ENCODE peak calls at places on chromosome 9, in nine cellular contexts. One of them, this sample, is unnamed.
A peak's percentile ranks its signal among the peaks of the same experiment; 100 is the strongest.

GRCh38 chr9:123305879-123306278 is 37.5 kb upstream of the STRBP start:
- DNase-seq in HFFc6: no peak
- DNase-seq in GM13976: no peak
- DNase-seq in lower lobe of right lung: no peak
- DNase-seq in endothelial cell: no peak
- DNase-seq in astrocyte of the spinal cord: no peak
- DNase-seq in bronchial epithelial cell: no peak
- DNase-seq in neural progenitor cell: no peak
- DNase-seq in adrenal gland: no peak
- DNase-seq in this sample: no peak

GRCh38 chr9:2261421-2262103 is 246.4 kb downstream of the SMARCA2 start:
- DNase-seq in lower lobe of right lung: no peak
- DNase-seq in endothelial cell: no peak
- DNase-seq in astrocyte of the spinal cord: no peak
- DNase-seq in neural progenitor cell: no peak
- DNase-seq in adrenal gland: no peak
- DNase-seq in GM13976: no peak
- DNase-seq in bronchial epithelial cell: peak; percentile 52
- DNase-seq in HFFc6: no peak
- DNase-seq in this sample: no peak

GRCh38 chr9:20040991-20041606 is 252.3 kb upstream of the SLC24A2 start:
- DNase-seq in adrenal gland: no peak
- DNase-seq in endothelial cell: no peak
- DNase-seq in GM13976: no peak
- DNase-seq in astrocyte of the spinal cord: no peak
- DNase-seq in neural progenitor cell: no peak
- DNase-seq in bronchial epithelial cell: no peak
- DNase-seq in lower lobe of right lung: no peak
- DNase-seq in HFFc6: no peak
- DNase-seq in this sample: no peak

GRCh38 chr9:121499427-121500164 is at the start of gene GGTA1:
- DNase-seq in neural progenitor cell: peak; percentile 84
- DNase-seq in HFFc6: peak; percentile 16
- DNase-seq in bronchial epithelial cell: peak; percentile 23
- DNase-seq in endothelial cell: peak; percentile 67
- DNase-seq in astrocyte of the spinal cord: peak; percentile 37
- DNase-seq in GM13976: peak; percentile 72
- DNase-seq in adrenal gland: peak; percentile 71
- DNase-seq in lower lobe of right lung: peak; percentile 78
- DNase-seq in this sample: peak; percentile 72

GRCh38 chr9:127308559-127309429 is 44.2 kb downstream of the GARNL3 start:
- DNase-seq in HFFc6: peak; percentile 15
- DNase-seq in adrenal gland: no peak
- DNase-seq in endothelial cell: no peak
- DNase-seq in bronchial epithelial cell: peak; percentile 65
- DNase-seq in astrocyte of the spinal cord: peak; percentile 20
- DNase-seq in lower lobe of right lung: no peak
- DNase-seq in GM13976: no peak
- DNase-seq in neural progenitor cell: no peak
- DNase-seq in this sample: no peak

GRCh38 chr9:4640027-4640426 is 22.1 kb upstream of the PLPP6 start:
- DNase-seq in HFFc6: no peak
- DNase-seq in endothelial cell: peak; percentile 52
- DNase-seq in GM13976: peak; percentile 32
- DNase-seq in lower lobe of right lung: no peak
- DNase-seq in astrocyte of the spinal cord: peak; percentile 38
- DNase-seq in bronchial epithelial cell: peak; percentile 17
- DNase-seq in neural progenitor cell: peak; percentile 48
- DNase-seq in adrenal gland: peak; percentile 69
- DNase-seq in this sample: peak; percentile 33

GRCh38 chr9:7185612-7186011 is 427.8 kb downstream of the KDM4C start:
- DNase-seq in adrenal gland: no peak
- DNase-seq in GM13976: no peak
- DNase-seq in HFFc6: peak; percentile 75
- DNase-seq in bronchial epithelial cell: peak; percentile 92
- DNase-seq in endothelial cell: no peak
- DNase-seq in lower lobe of right lung: no peak
- DNase-seq in astrocyte of the spinal cord: peak; percentile 92
- DNase-seq in neural progenitor cell: peak; percentile 23
- DNase-seq in this sample: no peak

GRCh38 chr9:108271646-108272349 is 584.0 kb downstream of the ACTL7B start:
- DNase-seq in bronchial epithelial cell: peak; percentile 64
- DNase-seq in endothelial cell: no peak
- DNase-seq in neural progenitor cell: peak; percentile 49
- DNase-seq in astrocyte of the spinal cord: peak; percentile 89
- DNase-seq in lower lobe of right lung: no peak
- DNase-seq in adrenal gland: peak; percentile 56
- DNase-seq in GM13976: no peak
- DNase-seq in HFFc6: peak; percentile 52
- DNase-seq in this sample: peak; percentile 9

GRCh38 chr9:126625329-126626116 is 11.8 kb downstream of the LMX1B start:
- DNase-seq in endothelial cell: no peak
- DNase-seq in GM13976: peak; percentile 53
- DNase-seq in bronchial epithelial cell: no peak
- DNase-seq in HFFc6: no peak
- DNase-seq in lower lobe of right lung: no peak
- DNase-seq in astrocyte of the spinal cord: no peak
- DNase-seq in adrenal gland: no peak
- DNase-seq in neural progenitor cell: peak; percentile 88
- DNase-seq in this sample: peak; percentile 66

GRCh38 chr9:89690334-89690912 is 85.6 kb downstream of the GADD45G start:
- DNase-seq in lower lobe of right lung: no peak
- DNase-seq in endothelial cell: no peak
- DNase-seq in bronchial epithelial cell: peak; percentile 13
- DNase-seq in GM13976: peak; percentile 66
- DNase-seq in astrocyte of the spinal cord: no peak
- DNase-seq in neural progenitor cell: no peak
- DNase-seq in HFFc6: no peak
- DNase-seq in adrenal gland: no peak
- DNase-seq in this sample: no peak

GRCh38 chr9:135588886-135589595 is 27.5 kb downstream of the PAEP start:
- DNase-seq in lower lobe of right lung: no peak
- DNase-seq in neural progenitor cell: no peak
- DNase-seq in astrocyte of the spinal cord: no peak
- DNase-seq in GM13976: peak; percentile 34
- DNase-seq in endothelial cell: no peak
- DNase-seq in HFFc6: no peak
- DNase-seq in bronchial epithelial cell: no peak
- DNase-seq in adrenal gland: peak; percentile 42
- DNase-seq in this sample: no peak

GRCh38 chr9:132350861-132351315 is 3.9 kb downstream of the SETX start:
- DNase-seq in GM13976: peak; percentile 74
- DNase-seq in endothelial cell: no peak
- DNase-seq in adrenal gland: no peak
- DNase-seq in neural progenitor cell: no peak
- DNase-seq in lower lobe of right lung: no peak
- DNase-seq in astrocyte of the spinal cord: peak; percentile 5
- DNase-seq in bronchial epithelial cell: no peak
- DNase-seq in HFFc6: no peak
- DNase-seq in this sample: no peak

GRCh38 chr9:8826281-8826680 is 1026.7 kb upstream of the DMAC1 start:
- DNase-seq in astrocyte of the spinal cord: no peak
- DNase-seq in endothelial cell: no peak
- DNase-seq in adrenal gland: no peak
- DNase-seq in lower lobe of right lung: no peak
- DNase-seq in HFFc6: no peak
- DNase-seq in GM13976: no peak
- DNase-seq in bronchial epithelial cell: peak; percentile 26
- DNase-seq in neural progenitor cell: no peak
- DNase-seq in this sample: no peak

GRCh38 chr9:77943053-77943452 is 88.6 kb downstream of the GNAQ start:
- DNase-seq in GM13976: no peak
- DNase-seq in astrocyte of the spinal cord: no peak
- DNase-seq in neural progenitor cell: no peak
- DNase-seq in HFFc6: no peak
- DNase-seq in bronchial epithelial cell: no peak
- DNase-seq in lower lobe of right lung: no peak
- DNase-seq in adrenal gland: no peak
- DNase-seq in endothelial cell: no peak
- DNase-seq in this sample: no peak

GRCh38 chr9:77946969-77947368 is 84.6 kb downstream of the GNAQ start:
- DNase-seq in neural progenitor cell: no peak
- DNase-seq in HFFc6: no peak
- DNase-seq in astrocyte of the spinal cord: no peak
- DNase-seq in GM13976: no peak
- DNase-seq in bronchial epithelial cell: no peak
- DNase-seq in endothelial cell: no peak
- DNase-seq in lower lobe of right lung: peak; percentile 53
- DNase-seq in adrenal gland: no peak
- DNase-seq in this sample: no peak

GRCh38 chr9:77945798-77946197 is 85.8 kb downstream of the GNAQ start:
- DNase-seq in lower lobe of right lung: no peak
- DNase-seq in bronchial epithelial cell: no peak
- DNase-seq in HFFc6: no peak
- DNase-seq in neural progenitor cell: no peak
- DNase-seq in endothelial cell: no peak
- DNase-seq in GM13976: no peak
- DNase-seq in astrocyte of the spinal cord: peak; percentile 40
- DNase-seq in adrenal gland: no peak
- DNase-seq in this sample: no peak

GRCh38 chr9:77939149-77939668 is 92.4 kb downstream of the GNAQ start:
- DNase-seq in neural progenitor cell: no peak
- DNase-seq in HFFc6: no peak
- DNase-seq in lower lobe of right lung: no peak
- DNase-seq in GM13976: no peak
- DNase-seq in bronchial epithelial cell: no peak
- DNase-seq in endothelial cell: no peak
- DNase-seq in astrocyte of the spinal cord: no peak
- DNase-seq in adrenal gland: no peak
- DNase-seq in this sample: no peak

GRCh38 chr9:77944556-77945261 is 86.9 kb downstream of the GNAQ start:
- DNase-seq in GM13976: no peak
- DNase-seq in lower lobe of right lung: peak; percentile 66
- DNase-seq in endothelial cell: peak; percentile 49
- DNase-seq in bronchial epithelial cell: no peak
- DNase-seq in astrocyte of the spinal cord: no peak
- DNase-seq in adrenal gland: no peak
- DNase-seq in HFFc6: no peak
- DNase-seq in neural progenitor cell: peak; percentile 41
- DNase-seq in this sample: peak; percentile 12
- TF ChIP-seq CTCF in GM13976: no peak
- TF ChIP-seq CTCF in lower lobe of right lung: peak; percentile 33
- TF ChIP-seq CTCF in endothelial cell: no peak
- TF ChIP-seq CTCF in bronchial epithelial cell: no peak
- TF ChIP-seq CTCF in astrocyte of the spinal cord: peak; percentile 14
- TF ChIP-seq CTCF in adrenal gland: no peak
- TF ChIP-seq CTCF in HFFc6: no peak
- TF ChIP-seq CTCF in neural progenitor cell: peak; percentile 37
- TF ChIP-seq CTCF in this sample: peak; percentile 23

DNA sequence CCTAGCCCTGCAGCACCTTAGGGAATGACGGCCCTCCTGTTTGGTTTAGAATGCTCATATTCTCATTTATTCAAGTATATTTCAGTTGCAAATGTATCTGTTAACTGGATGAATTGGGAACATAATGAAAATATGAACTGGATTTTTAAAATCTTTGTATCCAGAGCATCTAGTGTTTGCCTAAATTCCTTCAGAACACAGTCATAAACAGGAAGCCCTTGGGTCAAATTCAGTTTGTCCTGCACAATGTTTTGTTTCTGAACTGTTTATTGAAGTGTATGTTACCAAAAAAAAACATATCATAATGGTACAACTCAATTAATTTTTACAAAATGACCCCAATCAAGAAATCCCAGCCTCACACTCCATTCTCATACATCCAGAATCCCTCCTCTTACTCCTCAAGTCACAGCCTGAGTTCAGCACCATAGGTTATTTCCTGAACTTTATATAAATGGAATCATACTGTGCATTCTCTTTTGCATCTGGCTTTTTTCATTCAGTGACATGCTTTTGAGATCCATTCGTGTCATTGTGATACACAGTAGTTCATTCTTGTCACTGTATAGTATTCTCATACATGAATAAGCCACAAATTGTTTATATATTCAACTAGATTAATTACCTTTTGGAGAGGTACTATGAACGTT is 1.7 kb upstream of the ASPN start:
- DNase-seq in astrocyte of the spinal cord: peak; percentile 31
- DNase-seq in lower lobe of right lung: no peak
- DNase-seq in neural progenitor cell: no peak
- DNase-seq in bronchial epithelial cell: peak; percentile 29
- DNase-seq in endothelial cell: no peak
- DNase-seq in adrenal gland: no peak
- DNase-seq in HFFc6: peak; percentile 21
- DNase-seq in GM13976: no peak
- DNase-seq in this sample: no peak
- TF ChIP-seq CTCF in astrocyte of the spinal cord: no peak
- TF ChIP-seq CTCF in lower lobe of right lung: no peak
- TF ChIP-seq CTCF in neural progenitor cell: no peak
- TF ChIP-seq CTCF in bronchial epithelial cell: no peak
- TF ChIP-seq CTCF in endothelial cell: no peak
- TF ChIP-seq CTCF in adrenal gland: no peak
- TF ChIP-seq CTCF in HFFc6: no peak
- TF ChIP-seq CTCF in GM13976: no peak
- TF ChIP-seq CTCF in this sample: no peak

GRCh38 chr9:95197692-95198271 is 119.7 kb downstream of the FANCC start:
- DNase-seq in endothelial cell: no peak
- DNase-seq in bronchial epithelial cell: peak; percentile 93
- DNase-seq in adrenal gland: no peak
- DNase-seq in HFFc6: peak; percentile 17
- DNase-seq in neural progenitor cell: no peak
- DNase-seq in GM13976: no peak
- DNase-seq in astrocyte of the spinal cord: peak; percentile 77
- DNase-seq in lower lobe of right lung: no peak
- DNase-seq in this sample: no peak
- TF ChIP-seq CTCF in endothelial cell: no peak
- TF ChIP-seq CTCF in bronchial epithelial cell: no peak
- TF ChIP-seq CTCF in adrenal gland: no peak
- TF ChIP-seq CTCF in HFFc6: no peak
- TF ChIP-seq CTCF in neural progenitor cell: no peak
- TF ChIP-seq CTCF in GM13976: no peak
- TF ChIP-seq CTCF in astrocyte of the spinal cord: no peak
- TF ChIP-seq CTCF in lower lobe of right lung: no peak
- TF ChIP-seq CTCF in this sample: no peak

DNA sequence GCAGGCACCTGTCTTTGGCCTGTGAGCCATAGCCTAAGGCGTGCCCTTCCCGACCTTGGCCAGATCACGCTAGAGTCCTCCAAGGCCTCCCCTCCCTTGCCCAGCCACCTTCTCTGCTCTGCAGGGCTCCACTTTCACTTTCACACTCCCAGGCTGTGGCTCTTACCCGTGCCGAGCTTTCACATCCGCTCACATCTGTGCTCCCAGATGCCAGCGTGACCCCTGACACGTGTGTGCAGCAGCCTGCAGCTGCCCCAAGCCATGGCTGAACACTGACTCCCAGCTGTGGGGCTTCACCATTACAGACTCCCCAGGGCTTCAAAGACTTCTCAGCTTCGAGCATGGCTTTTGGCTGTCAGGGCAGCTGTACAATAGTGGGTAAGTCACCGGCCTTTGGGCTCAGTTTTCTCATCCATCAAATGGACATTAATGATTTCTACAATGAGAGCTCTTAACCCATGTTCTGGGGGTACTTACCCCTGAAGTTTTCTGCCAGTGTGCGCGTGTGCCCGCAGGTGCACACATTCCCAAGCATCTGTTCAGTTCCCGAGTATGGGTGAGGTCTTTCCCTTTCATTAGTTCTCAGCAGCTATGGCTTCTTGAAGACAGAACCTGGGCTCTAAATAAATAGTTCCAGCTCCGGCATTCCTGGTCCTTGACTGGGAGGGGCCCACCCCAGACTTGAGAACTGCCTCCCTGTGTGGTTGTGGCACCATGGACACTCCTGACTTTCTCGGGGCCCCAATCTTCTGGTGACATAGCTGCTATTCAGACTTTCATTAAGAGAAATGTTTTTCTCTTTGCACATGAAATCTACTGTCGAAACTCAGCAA is 118.6 kb downstream of the RGS3 start:
- DNase-seq in neural progenitor cell: no peak
- DNase-seq in adrenal gland: peak; percentile 95
- DNase-seq in lower lobe of right lung: peak; percentile 90
- DNase-seq in astrocyte of the spinal cord: peak; percentile 74
- DNase-seq in GM13976: peak; percentile 88
- DNase-seq in HFFc6: peak; percentile 34
- DNase-seq in endothelial cell: no peak
- DNase-seq in bronchial epithelial cell: no peak
- DNase-seq in this sample: peak; percentile 33
- TF ChIP-seq CTCF in neural progenitor cell: no peak
- TF ChIP-seq CTCF in adrenal gland: peak; percentile 62
- TF ChIP-seq CTCF in lower lobe of right lung: peak; percentile 56
- TF ChIP-seq CTCF in astrocyte of the spinal cord: peak; percentile 29
- TF ChIP-seq CTCF in GM13976: peak; percentile 69
- TF ChIP-seq CTCF in HFFc6: peak; percentile 47
- TF ChIP-seq CTCF in endothelial cell: no peak
- TF ChIP-seq CTCF in bronchial epithelial cell: no peak
- TF ChIP-seq CTCF in this sample: no peak